ENCODE peak calls at places on chromosome 10, in six cellular contexts. A, H, W, Q, Y and C are unnamed samples.

GRCh38 chr10:5760462-5760861 is 52.8 kb downstream of the GDI2 start:
- DNase-seq in W (no peak), H (no peak), Q (no peak), Y (no peak), A (no peak), C (no peak)

GRCh38 chr10:16689227-16689626 is 128.0 kb downstream of the RSU1 start:
- DNase-seq in W (no peak), Y (no peak), Q (peak), H (no peak), A (no peak), C (no peak)

GRCh38 chr10:48550071-48550691 is 54.7 kb downstream of the ARHGAP22 start:
- DNase-seq in W (no peak), Q (peak), H (no peak), Y (no peak), A (no peak), C (no peak)

GRCh38 chr10:86725980-86726976 is 30.1 kb upstream of the BMPR1A start:
- DNase-seq in W (no peak), H (no peak), Y (no peak), A (no peak), Q (no peak), C (no peak)

GRCh38 chr10:70323143-70323696 is 39.4 kb upstream of the NPFFR1 start:
- DNase-seq in Q (no peak), Y (no peak), W (no peak), H (peak), A (peak), C (no peak)

GRCh38 chr10:129761573-129761972 is 202.5 kb downstream of the EBF3 start:
- DNase-seq in H (peak), Q (no peak), W (no peak), A (no peak), Y (no peak), C (no peak)

GRCh38 chr10:110852255-110852896 is 19.4 kb upstream of the PDCD4 start:
- DNase-seq in A (no peak), H (peak), W (no peak), Q (no peak), Y (no peak), C (no peak)

GRCh38 chr10:1574719-1575118 is 162.6 kb downstream of the ADARB2 start:
- DNase-seq in H (no peak), Q (no peak), Y (no peak), W (no peak), A (no peak), C (no peak)

GRCh38 chr10:31816318-31816717 is 112.3 kb downstream of the ARHGAP12 start:
- DNase-seq in Q (peak), W (no peak), H (no peak), A (no peak), Y (no peak), C (no peak)

GRCh38 chr10:101778781-101779543 is 3.0 kb upstream of the FGF8 start:
- DNase-seq in Q (peak), A (no peak), H (peak), Y (no peak), W (no peak), C (no peak)

GRCh38 chr10:11578802-11579255 is 32.6 kb downstream of the USP6NL start:
- DNase-seq in H (no peak), A (no peak), Y (no peak), W (no peak), Q (no peak), C (no peak)

GRCh38 chr10:104349623-104350142 is 4.0 kb upstream of the CFAP58 start:
- DNase-seq in A (no peak), Y (peak), W (no peak), H (no peak), Q (peak), C (no peak)

GRCh38 chr10:93440591-93441012 is 41.5 kb downstream of the MYOF start:
- DNase-seq in W (peak), Y (peak), A (no peak), Q (no peak), H (no peak), C (no peak)

GRCh38 chr10:117005454-117006055 is 568 bp upstream of the SHTN1 start:
- DNase-seq in W (no peak), Q (no peak), A (no peak), Y (no peak), H (no peak), C (no peak)

GRCh38 chr10:117003336-117003735 is 1.7 kb downstream of the SHTN1 start:
- DNase-seq in Y (no peak), H (no peak), A (no peak), W (no peak), Q (no peak), C (no peak)

GRCh38 chr10:117004627-117005453 is at the start of gene SHTN1:
- DNase-seq in H (peak), A (peak), Q (peak), W (no peak), Y (peak), C (peak)

GRCh38 chr10:117004238-117004626 is 755 bp downstream of the SHTN1 start:
- DNase-seq in H (no peak), W (no peak), Q (peak), A (no peak), Y (peak), C (peak)

DNA sequence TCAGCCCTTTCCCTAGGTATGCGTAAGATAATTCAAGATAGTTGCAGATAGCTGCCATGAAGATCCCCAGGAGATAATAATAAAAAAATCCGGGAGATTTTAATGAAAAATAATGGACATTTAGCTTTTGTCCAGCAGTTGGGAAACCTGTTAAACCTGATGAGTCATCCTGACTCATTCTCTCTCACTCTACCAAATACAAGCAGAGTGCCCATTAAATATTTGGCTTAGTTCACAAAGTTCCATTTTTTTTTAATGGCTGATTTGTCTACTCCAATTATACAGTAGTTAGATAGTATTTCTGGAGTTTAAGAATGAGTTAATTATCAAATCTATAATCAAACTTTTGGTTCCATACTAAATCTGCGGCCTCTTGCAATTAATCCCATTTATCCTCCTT is 2.1 kb upstream of the SHTN1 start:
- DNase-seq in Q (peak), Y (peak), A (no peak), H (no peak), W (peak), C (peak)
- TF ChIP-seq CTCF in Q (no peak), Y (no peak), A (no peak), H (no peak), W (no peak), C (no peak)

DNA sequence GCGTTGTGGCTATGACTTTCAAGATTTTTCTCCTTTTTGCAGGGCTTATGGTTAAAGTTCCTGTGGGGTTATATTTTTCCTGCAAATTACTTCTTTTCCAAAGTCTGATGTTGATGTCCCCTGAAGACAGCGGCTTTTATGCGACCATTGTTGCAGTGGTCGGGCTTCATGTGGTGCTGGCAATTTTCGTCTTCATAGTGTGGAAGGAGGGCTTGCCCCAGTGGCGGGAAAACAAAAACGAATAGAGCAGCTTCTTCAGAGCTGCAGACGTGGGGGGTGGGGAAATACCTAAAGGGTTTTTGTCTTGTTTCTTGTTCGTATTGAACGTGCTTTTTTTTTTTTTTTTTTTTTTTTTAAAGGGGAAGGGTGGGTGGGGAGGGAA is 53.8 kb downstream of the MCMBP start:
- DNase-seq in W (no peak), Q (no peak), A (no peak), H (no peak), Y (no peak), C (no peak)
- H3K4me3 ChIP-seq in W (peak), Q (peak), A (peak), H (peak), Y (peak), C (peak)

GRCh38 chr10:123642697-123643096 is 23.5 kb upstream of the GPR26 start:
- DNase-seq in W (no peak), Q (no peak), A (no peak), H (no peak), Y (no peak), C (no peak)
- TF ChIP-seq CTCF in W (no peak), Q (no peak), A (no peak), H (no peak), Y (no peak), C (no peak)

DNA sequence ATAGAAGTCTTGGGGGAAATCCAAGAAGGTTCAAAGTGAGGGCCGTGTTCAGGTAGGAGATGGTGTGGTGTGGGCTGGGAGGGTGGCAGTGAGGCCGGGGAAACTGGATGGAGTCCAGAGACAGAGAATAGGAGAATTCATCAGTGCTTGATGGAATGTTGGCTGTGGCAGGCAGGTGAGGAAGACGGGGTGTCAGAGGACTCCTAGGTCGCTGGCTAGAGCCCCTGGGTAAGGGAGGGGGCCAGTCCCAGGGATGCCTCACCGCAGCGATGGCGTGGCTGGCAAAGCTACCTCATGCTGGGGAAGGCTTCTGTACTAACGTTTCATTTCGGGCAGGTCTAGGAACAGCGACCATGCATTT is 373.0 kb downstream of the RPS24 start:
- DNase-seq in A (no peak), Q (no peak), H (no peak), W (no peak), Y (no peak), C (no peak)
- H3K4me3 ChIP-seq in A (peak), Q (peak), H (peak), W (no peak), Y (peak), C (peak)

GRCh38 chr10:6919077-6919476 is 339.0 kb upstream of the PRKCQ start:
- DNase-seq in Y (no peak), Q (no peak), A (no peak), W (no peak), H (no peak), C (no peak)

GRCh38 chr10:6916601-6917000 is 336.5 kb upstream of the PRKCQ start:
- DNase-seq in Y (peak), H (no peak), Q (no peak), W (no peak), A (no peak), C (no peak)

GRCh38 chr10:6917125-6917524 is 337.0 kb upstream of the PRKCQ start:
- DNase-seq in A (no peak), H (no peak), Q (no peak), Y (peak), W (no peak), C (no peak)

GRCh38 chr10:6920072-6921019 is 340.3 kb upstream of the PRKCQ start:
- DNase-seq in Q (peak), Y (peak), H (peak), A (peak), W (no peak), C (no peak)

GRCh38 chr10:6918305-6918704 is 338.2 kb upstream of the PRKCQ start:
- DNase-seq in A (peak), Y (no peak), H (no peak), Q (no peak), W (no peak), C (no peak)
- TF ChIP-seq CTCF in A (peak), Y (peak), H (peak), Q (peak), W (peak), C (peak)